ENCODE peak calls at places on chromosomes 3 and 15, in five cellular contexts. M, P, T, Y and H are unnamed samples. For H3K36me3, the result is how much of the 10 kb centered on the place peaks cover.

GRCh38 chr3:55461896-55462295 is 25.2 kb downstream of the WNT5A start:
- DNase-seq in Y (no peak), M (no peak), T (no peak), P (no peak), H (peak)

GRCh38 chr3:179929091-179929529 is 107.6 kb downstream of the PEX5L start:
- DNase-seq in M (peak), P (peak), T (no peak), Y (no peak), H (peak)

GRCh38 chr3:16480861-16481569 is 32.5 kb downstream of the RFTN1 start:
- DNase-seq in Y (no peak), T (no peak), M (no peak), P (no peak), H (no peak)

GRCh38 chr15:83219026-83219425 is 11.4 kb upstream of the HDGFL3 start:
- DNase-seq in P (no peak), M (no peak), T (no peak), Y (no peak), H (no peak)

GRCh38 chr15:84889313-84889990 is 5.0 kb downstream of the SLC28A1 start:
- DNase-seq in T (no peak), M (no peak), Y (no peak), P (no peak), H (no peak)

GRCh38 chr15:91704343-91704742 is 149.2 kb upstream of the SLCO3A1 start:
- DNase-seq in T (no peak), P (no peak), Y (no peak), M (no peak), H (no peak)

GRCh38 chr3:185361920-185362319 is 1.0 kb upstream of the MAP3K13 start:
- DNase-seq in T (no peak), P (no peak), M (no peak), Y (no peak), H (no peak)

GRCh38 chr3:149581248-149581647 is 76.6 kb downstream of the WWTR1 start:
- DNase-seq in M (no peak), P (no peak), Y (no peak), T (no peak), H (no peak)

GRCh38 chr3:14289590-14290453 is 111.2 kb downstream of the LSM3 start:
- DNase-seq in Y (no peak), T (no peak), P (peak), M (no peak), H (no peak)

GRCh38 chr3:106068795-106069194 is 200.0 kb upstream of the CBLB start:
- DNase-seq in T (no peak), Y (no peak), M (no peak), P (no peak), H (no peak)

GRCh38 chr3:3998140-3998977 is 199.1 kb downstream of the LRRN1 start:
- DNase-seq in T (no peak), M (no peak), Y (peak), P (peak), H (peak)

GRCh38 chr3:185200639-185201038 is 47.8 kb upstream of the C3orf70 start:
- DNase-seq in T (no peak), Y (no peak), M (no peak), P (no peak), H (no peak)

GRCh38 chr3:112149136-112149535 is 16.1 kb upstream of the GCSAM start:
- DNase-seq in T (no peak), Y (no peak), M (no peak), P (no peak), H (no peak)

GRCh38 chr3:7543294-7543693 is 682.4 kb downstream of the GRM7 start:
- DNase-seq in T (no peak), M (no peak), Y (no peak), P (no peak), H (no peak)

GRCh38 chr3:133938770-133939495 is 43.3 kb upstream of the RAB6B start:
- DNase-seq in T (peak), M (no peak), Y (no peak), P (no peak), H (no peak)

GRCh38 chr3:192833177-192833890 is 84.3 kb downstream of the MB21D2 start:
- DNase-seq in Y (no peak), T (no peak), P (no peak), M (no peak), H (no peak)

GRCh38 chr15:84600331-84600686 is 500 bp upstream of the ZSCAN2 start:
- DNase-seq in Y (no peak), P (peak), T (peak), M (peak), H (peak)

GRCh38 chr3:128483657-128484403 is 9.2 kb downstream of the GATA2 start:
- DNase-seq in T (no peak), P (no peak), Y (no peak), M (no peak), H (no peak)

GRCh38 chr3:47261301-47261700 is 21.3 kb downstream of the KIF9 start:
- DNase-seq in P (no peak), M (no peak), T (no peak), Y (no peak), H (no peak)

GRCh38 chr15:68525815-68526214 is 53.0 kb upstream of the CORO2B start:
- DNase-seq in T (no peak), P (no peak), Y (no peak), M (no peak), H (no peak)

GRCh38 chr3:197482001-197482400 is 73.8 kb downstream of the BDH1 start:
- DNase-seq in P (no peak), Y (no peak), M (no peak), T (no peak), H (no peak)

GRCh38 chr3:159775372-159775961 is 213.2 kb upstream of the IL12A start:
- DNase-seq in P (no peak), M (no peak), Y (peak), T (peak), H (no peak)

GRCh38 chr15:95295311-95295710 is 1035.2 kb upstream of the NR2F2 start:
- DNase-seq in M (no peak), T (no peak), Y (no peak), P (no peak), H (no peak)

GRCh38 chr15:89197503-89197971 is 23.8 kb downstream of the RLBP1 start:
- DNase-seq in P (peak), M (peak), Y (no peak), T (no peak), H (peak)

GRCh38 chr3:171315919-171316318 is 144.3 kb downstream of the TNIK start:
- DNase-seq in Y (no peak), P (no peak), T (no peak), M (no peak), H (no peak)

GRCh38 chr3:248841-249520 is 52.4 kb downstream of the CHL1 start:
- DNase-seq in P (no peak), Y (no peak), T (no peak), M (no peak), H (no peak)

GRCh38 chr3:157913052-157913451 is 193.2 kb downstream of the SHOX2 start:
- DNase-seq in P (no peak), T (no peak), Y (no peak), M (no peak), H (no peak)

GRCh38 chr15:37106490-37107001 is 6.2 kb upstream of the MEIS2 start:
- DNase-seq in T (no peak), M (no peak), P (no peak), Y (no peak), H (peak)

GRCh38 chr3:139520028-139520737 is 19.4 kb downstream of the RBP1 start:
- DNase-seq in P (no peak), T (no peak), M (no peak), Y (no peak), H (no peak)

GRCh38 chr3:139532996-139533395 is 6.5 kb downstream of the RBP1 start:
- DNase-seq in Y (no peak), P (no peak), M (no peak), T (no peak), H (no peak)

GRCh38 chr3:189404797-189405484 is 226.2 kb upstream of the TP63 start:
- DNase-seq in M (no peak), Y (no peak), T (no peak), P (no peak), H (no peak)

GRCh38 chr15:36323607-36324006 is 255.8 kb upstream of the CDIN1 start:
- DNase-seq in M (no peak), Y (no peak), P (no peak), T (no peak), H (no peak)

GRCh38 chr3:8607285-8608040 is 37.1 kb downstream of the SSUH2 start:
- DNase-seq in P (peak), Y (no peak), M (no peak), T (peak), H (peak)

GRCh38 chr3:11631822-11632221 is 11.9 kb downstream of the VGLL4 start:
- DNase-seq in M (no peak), T (no peak), P (no peak), Y (no peak), H (no peak)
- H3K36me3 ChIP-seq in M (under half), T (under half), P (under half), Y (under half), H (under half)

DNA sequence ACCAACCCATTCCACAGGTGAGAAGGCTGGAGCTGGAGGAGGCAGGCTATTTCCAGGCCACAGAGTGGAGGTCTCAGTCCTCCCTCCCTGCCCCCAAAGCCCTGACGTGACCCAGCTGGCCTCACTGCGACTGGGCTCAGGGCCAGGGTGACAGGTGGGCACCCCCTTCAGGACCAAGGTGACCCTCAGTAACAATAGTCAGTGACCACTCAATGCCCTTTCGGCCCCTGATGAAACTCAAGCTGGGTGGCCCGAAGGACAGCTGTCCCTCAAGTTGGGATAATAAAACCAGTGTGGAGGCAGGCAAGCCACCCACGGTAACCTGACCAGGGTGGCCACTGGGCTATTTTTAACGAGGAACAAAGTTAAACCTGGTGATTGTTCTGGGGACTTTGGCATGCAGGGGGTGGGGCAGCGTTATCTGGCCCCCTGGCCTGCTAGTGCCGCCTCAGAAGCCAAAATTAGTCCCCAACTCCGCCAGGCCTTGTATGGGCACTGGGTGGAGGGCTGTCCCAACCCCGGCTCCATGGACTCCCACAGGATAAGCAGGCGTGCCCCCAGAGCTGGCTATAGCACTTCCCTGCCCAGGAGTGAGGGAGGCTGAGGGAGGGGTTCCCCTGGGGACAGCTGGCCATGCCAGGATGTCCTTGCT is 1.1 kb downstream of the TNNC1 start:
- DNase-seq in M (no peak), P (peak), Y (no peak), T (peak), H (no peak)
- TF ChIP-seq POLR2A in M (no peak), P (no peak), Y (no peak), T (peak), H (no peak)

DNA sequence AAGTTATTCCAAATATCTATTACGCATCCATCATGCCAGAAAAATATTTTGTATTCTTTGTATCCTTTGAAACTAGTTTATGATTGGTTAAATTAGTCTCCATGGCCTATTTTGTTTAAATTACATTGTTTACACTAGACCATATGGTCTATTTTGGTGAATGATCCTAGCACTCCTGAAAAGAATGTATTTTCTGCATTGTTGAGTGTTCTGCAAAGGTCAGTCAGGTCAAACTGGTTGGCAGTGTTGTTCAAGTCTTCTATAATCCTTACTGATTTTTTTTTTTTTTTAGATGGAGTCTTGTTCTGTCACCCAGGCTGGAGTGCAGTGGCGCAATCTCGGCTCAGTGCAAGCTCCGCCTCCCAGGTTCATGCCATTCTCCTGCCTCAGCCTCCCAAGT is 347.5 kb upstream of the RASGRP1 start:
- DNase-seq in Y (no peak), M (no peak), P (no peak), T (no peak), H (no peak)
- H3K36me3 ChIP-seq in Y (under half), M (under half), P (under half), T (under half), H (under half)

DNA sequence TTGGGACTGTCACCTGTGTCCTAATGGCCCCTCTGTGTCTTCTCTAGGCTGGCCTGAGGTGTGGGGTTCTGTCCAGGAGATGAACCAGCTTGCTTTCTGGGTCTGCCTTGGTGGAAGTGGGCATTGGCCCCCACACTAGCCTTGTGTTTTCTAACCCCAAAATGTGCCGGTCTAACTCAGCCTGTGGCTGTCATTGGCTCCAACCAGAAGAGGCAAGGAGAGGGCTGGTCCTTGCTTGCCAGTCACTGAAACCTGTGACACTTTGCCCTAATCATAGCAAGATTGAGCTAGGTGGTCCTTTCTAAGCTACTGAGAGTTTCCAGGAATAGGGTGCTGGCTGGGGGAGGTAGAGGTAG is 2.2 kb downstream of the C15orf39 start:
- DNase-seq in T (no peak), Y (no peak), P (no peak), M (no peak), H (no peak)
- TF ChIP-seq POLR2A in T (no peak), Y (no peak), P (no peak), M (no peak), H (no peak)

GRCh38 chr3:138270245-138270644 is 59.4 kb downstream of the NME9 start:
- DNase-seq in Y (no peak), T (no peak), M (no peak), P (no peak), H (no peak)

GRCh38 chr3:138265745-138266144 is 63.9 kb downstream of the NME9 start:
- DNase-seq in P (no peak), Y (no peak), M (no peak), T (no peak), H (no peak)

GRCh38 chr3:138263104-138263503 is 66.5 kb downstream of the NME9 start:
- DNase-seq in Y (no peak), M (no peak), T (no peak), P (no peak), H (no peak)

GRCh38 chr3:138271189-138271794 is 58.4 kb downstream of the NME9 start:
- DNase-seq in T (no peak), M (no peak), Y (no peak), P (no peak), H (no peak)

DNA sequence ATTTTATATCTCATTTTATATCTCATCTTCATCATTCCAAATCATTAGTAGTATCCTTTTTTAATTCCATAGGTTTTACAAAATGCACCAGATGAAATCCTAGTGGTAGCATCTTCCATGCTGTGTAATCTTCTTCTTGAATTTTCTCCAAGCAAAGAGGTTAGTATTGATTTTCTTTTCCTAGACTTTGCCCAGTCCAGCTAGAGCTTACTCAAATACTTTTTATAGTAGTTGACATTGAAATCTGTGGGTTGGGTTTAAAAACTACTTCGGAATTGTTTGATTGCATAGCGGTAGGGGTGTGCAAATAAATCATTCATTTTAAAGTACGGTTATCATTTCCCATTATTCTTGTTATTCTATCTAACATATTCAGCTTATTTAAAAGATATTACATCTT is 62.6 kb downstream of the NME9 start:
- DNase-seq in Y (no peak), M (no peak), T (no peak), P (no peak), H (no peak)
- H3K36me3 ChIP-seq in Y (under half), M (half or more), T (half or more), P (under half), H (under half)

GRCh38 chr3:18424862-18425640 is at the start of gene SATB1:
- DNase-seq in P (no peak), T (peak), M (peak), Y (no peak), H (peak)
- TF ChIP-seq POLR2A in P (no peak), T (peak), M (peak), Y (no peak), H (peak)

GRCh38 chr15:43383070-43383469 is 12.2 kb downstream of the TUBGCP4 start:
- DNase-seq in M (no peak), T (no peak), P (no peak), Y (no peak), H (no peak)

DNA sequence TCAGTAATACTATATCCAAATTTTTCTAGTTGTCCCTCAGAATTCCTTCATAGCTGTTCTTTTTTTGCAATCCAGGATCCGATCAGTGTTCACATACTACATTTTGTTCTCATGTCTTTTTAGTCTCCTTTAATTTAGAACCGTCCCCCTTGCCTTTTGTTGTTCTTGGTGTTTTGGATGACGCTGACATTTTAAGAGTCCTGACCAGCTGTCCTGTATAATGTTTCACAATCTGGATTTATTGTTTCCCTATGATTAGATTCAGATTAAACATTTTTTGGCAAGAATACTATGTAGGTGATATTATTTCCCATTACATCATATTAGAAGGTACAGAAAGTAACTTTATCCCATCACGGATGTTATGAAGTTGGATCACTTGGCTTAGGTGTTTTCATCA is 11.4 kb downstream of the TUBGCP4 start:
- DNase-seq in T (no peak), M (no peak), Y (no peak), P (no peak), H (no peak)
- H3K36me3 ChIP-seq in T (half or more), M (half or more), Y (under half), P (under half), H (under half)

DNA sequence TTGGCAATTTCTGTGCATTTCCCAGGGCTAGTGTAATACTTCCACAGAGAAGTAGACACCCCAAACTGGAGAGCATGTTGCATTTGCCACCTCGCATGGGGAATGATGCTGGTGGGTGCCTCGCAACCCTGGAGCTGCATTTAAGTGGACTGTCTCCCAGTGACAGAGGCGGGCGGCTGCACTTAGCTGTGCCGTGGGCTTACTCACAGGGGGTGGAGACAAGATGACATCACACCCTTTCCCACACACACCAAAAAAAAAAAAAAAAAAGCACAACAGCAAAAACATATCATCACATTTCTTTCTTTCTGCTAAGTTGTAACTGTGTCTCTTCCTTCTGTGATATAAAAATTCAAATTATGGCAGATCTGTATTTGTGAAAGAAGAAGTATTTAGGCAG is at the start of gene ABI3BP:
- DNase-seq in M (peak), P (no peak), Y (no peak), T (peak), H (peak)
- TF ChIP-seq POLR2A in M (peak), P (no peak), Y (no peak), T (peak), H (no peak)